ENCODE peak calls at places on chromosomes 12 and 14, in four cellular contexts. I is MM.1S, K is fibroblast of lung, M is neural progenitor cell. Y is an unnamed sample. For H3K27me3, the result is how much of the 10 kb centered on the place peaks cover.

GRCh38 chr14:41597647-41598046 is 9.0 kb upstream of the LRFN5 start:
- DNase-seq in I (no peak), K (no peak), M (no peak), Y (no peak)

GRCh38 chr12:22574921-22575320 is 30.6 kb upstream of the C2CD5 start:
- DNase-seq in I (no peak), K (no peak), M (no peak), Y (no peak)

GRCh38 chr12:122028601-122029560 is 7.2 kb downstream of the BCL7A start:
- DNase-seq in I (no peak), K (no peak), M (no peak), Y (no peak)

GRCh38 chr12:127873306-127873705 is 393.7 kb upstream of the TMEM132C start:
- DNase-seq in I (no peak), K (no peak), M (no peak), Y (no peak)

GRCh38 chr12:52382854-52383253 is 2.6 kb downstream of the KRT84 start:
- DNase-seq in I (no peak), K (no peak), M (no peak), Y (no peak)

GRCh38 chr12:52546126-52546525 is 6.8 kb downstream of the KRT71 start:
- DNase-seq in I (no peak), K (no peak), M (no peak), Y (no peak)

GRCh38 chr14:58663494-58664111 is 25.8 kb downstream of the DACT1 start:
- DNase-seq in I (no peak), K (peak), M (no peak), Y (no peak)

GRCh38 chr12:26971963-26972362 is 33.7 kb downstream of the FGFR1OP2 start:
- DNase-seq in I (peak), K (no peak), M (no peak), Y (no peak)

GRCh38 chr14:53591816-53592215 is 364.8 kb downstream of the BMP4 start:
- DNase-seq in I (no peak), K (no peak), M (no peak), Y (no peak)

GRCh38 chr12:92290881-92291280 is 145.2 kb upstream of the BTG1 start:
- DNase-seq in I (no peak), K (peak), M (no peak), Y (no peak)

GRCh38 chr12:22266101-22266500 is 68.4 kb downstream of the ST8SIA1 start:
- DNase-seq in I (no peak), K (peak), M (no peak), Y (no peak)

GRCh38 chr12:104669851-104670337 is 213.1 kb downstream of the CHST11 start:
- DNase-seq in I (peak), K (peak), M (no peak), Y (no peak)

GRCh38 chr14:92651793-92652382 is 96.5 kb downstream of the LGMN start:
- DNase-seq in I (no peak), K (no peak), M (no peak), Y (no peak)

GRCh38 chr14:96215845-96216244 is 11.2 kb downstream of the BDKRB2 start:
- DNase-seq in I (no peak), K (no peak), M (no peak), Y (peak)

GRCh38 chr14:93962701-93963601 is 13.4 kb downstream of the ASB2 start:
- DNase-seq in I (peak), K (no peak), M (no peak), Y (no peak)

GRCh38 chr12:9001233-9001632 is 11.9 kb downstream of the KLRG1 start:
- DNase-seq in I (no peak), K (no peak), M (no peak), Y (no peak)

GRCh38 chr14:72714094-72714493 is 179.8 kb downstream of the DPF3 start:
- DNase-seq in I (no peak), K (no peak), M (no peak), Y (no peak)

GRCh38 chr14:90139199-90139598 is 77.4 kb downstream of the KCNK13 start:
- DNase-seq in I (no peak), K (no peak), M (no peak), Y (no peak)

GRCh38 chr12:111428728-111429175 is 23.0 kb downstream of the SH2B3 start:
- DNase-seq in I (no peak), K (no peak), M (no peak), Y (no peak)

GRCh38 chr12:88691811-88692210 is 111.5 kb upstream of the KITLG start:
- DNase-seq in I (no peak), K (no peak), M (no peak), Y (no peak)

GRCh38 chr14:68619805-68620574 is 172.9 kb downstream of the ZFP36L1 start:
- DNase-seq in I (no peak), K (peak), M (no peak), Y (no peak)

GRCh38 chr12:109097140-109097434 is 310 bp upstream of the UNG start:
- DNase-seq in I (no peak), K (no peak), M (no peak), Y (no peak)

GRCh38 chr12:99985631-99986030 is 895 bp upstream of the ANKS1B start:
- DNase-seq in I (no peak), K (no peak), M (no peak), Y (no peak)

GRCh38 chr14:32473476-32473875 is 144.4 kb downstream of the AKAP6 start:
- DNase-seq in I (no peak), K (peak), M (no peak), Y (peak)
- H3K4me3 ChIP-seq in I (no peak), K (no peak), M (no peak), Y (peak)

DNA sequence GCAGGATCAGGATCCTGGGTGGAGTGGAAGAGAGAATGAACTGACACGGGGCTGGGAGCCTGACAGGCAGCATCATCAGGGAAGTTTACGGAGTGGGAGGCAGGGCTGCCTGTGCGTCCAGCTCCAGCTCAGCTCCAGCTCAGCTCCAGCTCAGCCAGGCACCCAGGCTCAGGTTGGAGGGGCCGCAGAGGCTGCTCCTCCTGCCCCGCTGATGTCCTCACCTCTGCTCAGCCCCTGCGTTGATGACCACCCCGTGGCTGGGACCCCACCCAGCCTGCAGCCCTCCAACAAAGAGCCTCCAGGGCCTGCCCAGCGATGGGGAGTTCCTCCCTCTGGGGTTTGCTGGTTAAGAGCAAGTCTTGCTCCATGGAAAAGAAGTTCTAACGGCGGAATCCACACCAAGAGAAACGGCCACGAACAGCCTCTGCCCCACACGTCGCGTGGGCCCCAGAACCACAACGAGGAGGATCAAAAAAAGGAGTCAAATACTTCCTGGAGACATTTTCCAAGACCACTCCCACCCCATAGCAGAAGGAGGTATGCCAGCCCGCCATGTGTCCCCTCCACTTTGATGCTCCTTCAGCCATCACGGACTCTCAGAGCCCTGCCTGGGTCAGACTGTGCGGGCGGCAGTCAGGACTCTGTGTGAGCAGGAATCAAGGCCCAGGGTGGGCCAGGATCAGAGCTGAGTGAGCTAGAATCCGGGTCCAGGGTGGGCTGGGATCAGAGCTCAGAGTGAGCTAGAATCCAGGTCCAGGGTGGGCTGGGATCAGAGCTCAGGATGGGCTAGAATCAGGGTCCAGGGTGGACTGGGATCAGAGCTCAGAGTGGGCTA is 17.7 kb upstream of the C14orf180 start:
- DNase-seq in I (no peak), K (no peak), M (no peak), Y (no peak)
- H3K27me3 ChIP-seq in I (under half), K (under half), M (under half), Y (under half)

GRCh38 chr14:24710403-24711063 is 76.5 kb upstream of the GZMB start:
- DNase-seq in I (peak), K (peak), M (peak), Y (peak)
- H2AFZ ChIP-seq in I (no peak), K (peak), M (peak), Y (no peak)

DNA sequence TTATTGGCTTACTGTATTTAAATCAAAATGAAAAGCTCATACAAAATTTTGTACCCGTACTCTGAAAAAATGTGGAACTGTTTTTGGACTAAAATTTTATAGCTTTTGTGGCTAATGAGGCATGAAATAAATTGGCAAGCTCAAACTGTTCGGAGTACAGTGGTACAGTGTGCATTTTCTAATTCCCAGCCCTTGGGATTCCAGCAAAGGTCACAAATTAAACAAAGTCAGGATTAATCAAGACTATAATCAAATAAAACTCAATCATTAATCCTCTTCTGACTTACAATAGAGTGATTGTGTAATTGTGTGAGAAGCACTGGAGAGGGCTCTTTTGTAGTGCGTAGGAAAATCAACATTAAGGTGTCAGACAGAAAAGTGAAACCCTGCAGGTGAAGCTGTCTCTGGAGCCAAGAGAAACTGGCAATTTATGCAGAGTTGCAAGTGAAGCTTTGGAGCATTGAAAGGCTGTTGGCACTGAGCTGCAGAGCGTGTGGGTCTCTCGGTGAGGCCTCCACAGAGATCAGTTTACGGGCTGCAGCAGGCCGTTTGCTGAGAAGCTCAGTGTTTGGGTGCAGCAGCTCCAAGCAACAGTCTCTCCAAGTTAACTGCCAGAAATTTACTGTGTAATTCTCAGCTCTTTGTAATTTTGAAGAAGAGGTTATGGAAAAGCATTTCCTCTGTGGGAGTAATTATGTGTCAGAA is 275.9 kb downstream of the FBXL14 start:
- DNase-seq in I (no peak), K (peak), M (peak), Y (no peak)
- H3K4me3 ChIP-seq in I (no peak), K (peak), M (no peak), Y (peak)

DNA sequence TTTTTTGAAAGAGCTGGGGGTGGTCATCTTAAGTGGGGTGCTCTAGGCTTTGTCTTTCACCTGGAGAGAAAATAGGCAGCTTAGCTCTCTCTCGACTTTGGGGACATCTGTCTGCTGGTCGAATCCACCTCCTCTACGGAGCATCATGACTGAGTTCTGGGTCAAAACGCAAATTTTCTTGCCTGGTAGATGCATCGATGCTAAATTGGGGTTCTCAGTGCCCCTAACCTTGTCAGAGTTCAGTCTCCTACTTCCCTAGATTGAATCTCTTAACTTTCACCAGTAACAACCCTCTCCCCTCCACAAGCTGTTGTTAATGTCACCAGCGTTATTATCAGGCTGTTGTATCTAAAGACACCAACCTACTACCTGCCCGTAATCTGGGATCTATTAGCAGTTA is 682 bp downstream of the FLRT2 start:
- DNase-seq in I (no peak), K (no peak), M (no peak), Y (no peak)
- H3K27me3 ChIP-seq in I (under half), K (under half), M (half or more), Y (under half)

Y was measured in keratinocyte.